ENCODE peak calls at places on chromosomes 5 and 9, in four cellular contexts. One of them, this sample, is unnamed.

GRCh38 chr5:180340856-180341255 is 12.3 kb downstream of the GFPT2 start:
- DNase-seq in CD4-positive, alpha-beta T cell: no peak
- DNase-seq in T1000: no peak
- DNase-seq in psoas muscle: no peak
- DNase-seq in this sample: no peak

GRCh38 chr5:84642795-84643194 is 258.1 kb upstream of the EDIL3 start:
- DNase-seq in CD4-positive, alpha-beta T cell: no peak
- DNase-seq in T1000: no peak
- DNase-seq in psoas muscle: no peak
- DNase-seq in this sample: no peak

GRCh38 chr5:120083851-120084615 is 380.1 kb upstream of the PRR16 start:
- DNase-seq in CD4-positive, alpha-beta T cell: no peak
- DNase-seq in psoas muscle: no peak
- DNase-seq in T1000: no peak
- DNase-seq in this sample: no peak

GRCh38 chr5:134374234-134374633 is 2.9 kb downstream of the UBE2B start:
- DNase-seq in psoas muscle: no peak
- DNase-seq in CD4-positive, alpha-beta T cell: no peak
- DNase-seq in T1000: no peak
- DNase-seq in this sample: no peak

GRCh38 chr5:111855356-111855755 is 98.4 kb upstream of the NREP start:
- DNase-seq in psoas muscle: no peak
- DNase-seq in T1000: no peak
- DNase-seq in CD4-positive, alpha-beta T cell: no peak
- DNase-seq in this sample: no peak

GRCh38 chr5:132480546-132481242 is 9.9 kb downstream of the IRF1 start:
- DNase-seq in T1000: no peak
- DNase-seq in psoas muscle: no peak
- DNase-seq in CD4-positive, alpha-beta T cell: no peak
- DNase-seq in this sample: no peak

GRCh38 chr5:118592234-118592633 is 396.1 kb downstream of the DTWD2 start:
- DNase-seq in T1000: no peak
- DNase-seq in psoas muscle: no peak
- DNase-seq in CD4-positive, alpha-beta T cell: no peak
- DNase-seq in this sample: no peak

GRCh38 chr9:135404451-135405144 is 75.0 kb upstream of the PPP1R26 start:
- DNase-seq in psoas muscle: no peak
- DNase-seq in CD4-positive, alpha-beta T cell: no peak
- DNase-seq in T1000: no peak
- DNase-seq in this sample: no peak